ENCODE peak calls at places on chromosomes 12 and 14, in four cellular contexts. A is ascending aorta; P is effector memory CD4-positive, alpha-beta T cell; M is A673. Q is an unnamed sample. For H3K4me1, the result is how much of the 10 kb centered on the place peaks cover.

GRCh38 chr12:70798016-70798768 is 122.3 kb downstream of the PTPRR start:
- DNase-seq in A (no peak), P (no peak), M (no peak), Q (no peak)

GRCh38 chr12:111322336-111323250 is 46.3 kb downstream of the PHETA1 start:
- DNase-seq in A (no peak), P (no peak), M (no peak), Q (no peak)

GRCh38 chr14:69812725-69813124 is 15.7 kb upstream of the SLC10A1 start:
- DNase-seq in A (no peak), P (no peak), M (peak), Q (peak)

GRCh38 chr12:94689002-94689645 is 38.8 kb upstream of the TMCC3 start:
- DNase-seq in A (no peak), P (no peak), M (no peak), Q (no peak)

GRCh38 chr12:33988888-33989287 is 33.4 kb upstream of the ALG10 start:
- DNase-seq in A (no peak), P (no peak), M (peak), Q (no peak)

GRCh38 chr14:60093088-60093487 is 1.4 kb downstream of the PCNX4 start:
- DNase-seq in A (no peak), P (no peak), M (no peak), Q (no peak)

GRCh38 chr14:104968541-104969401 is 9.4 kb downstream of the AHNAK2 start:
- DNase-seq in A (no peak), P (no peak), M (peak), Q (no peak)

GRCh38 chr12:82833461-82833860 is 146.8 kb downstream of the TMTC2 start:
- DNase-seq in A (no peak), P (no peak), M (no peak), Q (no peak)

GRCh38 chr12:52715416-52715815 is 12.1 kb upstream of the KRT77 start:
- DNase-seq in A (no peak), P (no peak), M (no peak), Q (peak)

GRCh38 chr12:67720383-67720856 is 71.9 kb downstream of the DYRK2 start:
- DNase-seq in A (no peak), P (no peak), M (peak), Q (peak)

GRCh38 chr14:31411218-31411727 is 9.1 kb downstream of the HEATR5A start:
- DNase-seq in A (no peak), P (no peak), M (no peak), Q (no peak)

GRCh38 chr12:40104461-40105264 is 1.2 kb downstream of the SLC2A13 start:
- DNase-seq in A (no peak), P (no peak), M (peak), Q (no peak)

GRCh38 chr14:95063391-95063790 is 93.9 kb downstream of the DICER1 start:
- DNase-seq in A (no peak), P (no peak), M (no peak), Q (no peak)

GRCh38 chr14:69879175-69880047 is at the start of gene SMOC1:
- DNase-seq in A (no peak), P (no peak), M (peak), Q (no peak)

GRCh38 chr14:68628605-68629310 is 164.1 kb downstream of the ZFP36L1 start:
- DNase-seq in A (no peak), P (peak), M (no peak), Q (peak)

GRCh38 chr12:86484473-86484872 is 228.3 kb upstream of the MGAT4C start:
- DNase-seq in A (no peak), P (no peak), M (no peak), Q (no peak)

GRCh38 chr14:63909984-63910383 is 57.2 kb downstream of the SYNE2 start:
- DNase-seq in A (no peak), P (no peak), M (no peak), Q (no peak)

GRCh38 chr14:33676135-33676566 is 274.7 kb downstream of the EGLN3 start:
- DNase-seq in A (no peak), P (no peak), M (peak), Q (peak)

GRCh38 chr12:107560906-107561285 is 124.7 kb upstream of the PWP1 start:
- DNase-seq in A (no peak), P (no peak), M (no peak), Q (no peak)

GRCh38 chr12:24922109-24922508 is 26.8 kb downstream of the BCAT1 start:
- DNase-seq in A (no peak), P (no peak), M (no peak), Q (no peak)

GRCh38 chr12:113002155-113002554 is 23.8 kb downstream of the OAS2 start:
- DNase-seq in A (no peak), P (no peak), M (no peak), Q (no peak)

GRCh38 chr14:98198385-98198784 is 1073.6 kb downstream of the BCL11B start:
- DNase-seq in A (no peak), P (peak), M (no peak), Q (no peak)

GRCh38 chr12:130041983-130042812 is 120.1 kb upstream of the FZD10 start:
- DNase-seq in A (no peak), P (no peak), M (no peak), Q (no peak)

GRCh38 chr14:23186913-23187654 is 3.6 kb upstream of the SLC7A8 start:
- DNase-seq in A (no peak), P (no peak), M (peak), Q (peak)

GRCh38 chr14:58731465-58732330 is 93.9 kb downstream of the DACT1 start:
- DNase-seq in A (no peak), P (no peak), M (peak), Q (no peak)

GRCh38 chr14:99476864-99477263 is 3.8 kb downstream of the SETD3 start:
- DNase-seq in A (no peak), P (no peak), M (no peak), Q (no peak)

GRCh38 chr14:22225526-22226133 is 363.4 kb downstream of the DAD1 start:
- DNase-seq in A (no peak), P (no peak), M (no peak), Q (no peak)

GRCh38 chr14:35231207-35231755 is 60.9 kb upstream of the PSMA6 start:
- DNase-seq in A (no peak), P (no peak), M (peak), Q (no peak)

GRCh38 chr12:89817501-89818226 is 109.0 kb upstream of the ATP2B1 start:
- DNase-seq in A (no peak), P (no peak), M (no peak), Q (no peak)

GRCh38 chr14:105529506-105530445 is 3.4 kb downstream of the TMEM121 start:
- DNase-seq in A (no peak), P (no peak), M (no peak), Q (no peak)

GRCh38 chr14:75800792-75801191 is 139.7 kb downstream of the TTLL5 start:
- DNase-seq in A (no peak), P (no peak), M (no peak), Q (peak)

GRCh38 chr14:81314443-81315175 is 85.5 kb downstream of the STON2 start:
- DNase-seq in A (no peak), P (no peak), M (no peak), Q (no peak)

GRCh38 chr12:52627395-52628110 is 9.2 kb upstream of the KRT73 start:
- DNase-seq in A (no peak), P (no peak), M (no peak), Q (no peak)

GRCh38 chr12:94098466-94098865 is 49.9 kb upstream of the PLXNC1 start:
- DNase-seq in A (no peak), P (no peak), M (no peak), Q (no peak)

GRCh38 chr12:46839232-46839631 is 13.4 kb upstream of the SLC38A4 start:
- DNase-seq in A (no peak), P (no peak), M (no peak), Q (no peak)

DNA sequence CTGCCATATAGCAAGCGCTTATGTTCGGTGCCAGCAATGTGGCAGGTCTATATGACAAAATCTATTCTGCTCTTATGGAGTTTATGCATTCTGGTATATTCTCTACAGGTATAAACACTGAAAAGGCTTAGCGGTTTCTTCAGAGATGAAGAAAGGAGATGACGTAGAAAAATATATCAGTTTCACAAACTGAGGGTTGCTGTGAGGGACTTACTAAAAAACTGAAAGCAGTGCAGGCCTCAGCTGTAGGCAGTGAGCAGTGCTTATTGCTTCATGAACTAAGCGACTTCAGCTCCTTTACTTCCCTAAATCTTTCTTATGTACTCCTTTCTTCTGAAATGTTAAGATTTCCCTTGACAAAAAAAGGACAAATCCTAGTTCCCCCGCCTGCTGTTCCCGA is 4.5 kb downstream of the DDX47 start:
- DNase-seq in A (no peak), P (no peak), M (no peak), Q (no peak)
- H3K4me1 ChIP-seq in A (under half), P (under half), M (under half), Q (half or more)

DNA sequence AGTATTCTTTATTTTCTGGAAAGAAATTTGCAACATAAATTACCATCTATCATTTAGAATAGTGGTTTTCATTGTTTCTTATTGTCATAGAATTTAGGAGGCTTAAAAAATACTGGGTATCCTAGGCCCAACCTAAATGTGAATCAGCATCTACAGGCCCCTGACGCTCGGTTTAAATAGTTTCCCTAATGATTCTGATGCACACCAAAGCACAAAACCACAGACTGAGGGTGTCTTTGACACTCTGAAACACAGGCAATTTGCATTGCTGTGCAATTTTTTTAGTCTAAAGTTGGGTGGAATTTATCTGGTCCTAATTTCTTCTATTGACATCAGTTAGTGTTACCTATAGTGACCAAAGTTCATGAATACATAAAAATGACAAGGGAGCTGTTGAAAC is 87.6 kb upstream of the SSTR1 start:
- DNase-seq in A (no peak), P (no peak), M (no peak), Q (no peak)
- H3K4me1 ChIP-seq in A (under half), P (under half), M (under half), Q (under half)

GRCh38 chr12:92299344-92299743 is 153.7 kb upstream of the BTG1 start:
- DNase-seq in A (no peak), P (no peak), M (no peak), Q (no peak)
- H3K4me1 ChIP-seq in A (under half), P (under half), M (under half), Q (under half)

GRCh38 chr12:56720696-56721615 is 4.1 kb downstream of the NACA start:
- DNase-seq in A (no peak), P (no peak), M (no peak), Q (no peak)

GRCh38 chr12:56723889-56724659 is 1.0 kb downstream of the NACA start:
- DNase-seq in A (no peak), P (no peak), M (peak), Q (no peak)

GRCh38 chr12:56723352-56723751 is 1.7 kb downstream of the NACA start:
- DNase-seq in A (no peak), P (no peak), M (no peak), Q (no peak)

GRCh38 chr12:56722832-56723231 is 2.3 kb downstream of the NACA start:
- DNase-seq in A (no peak), P (no peak), M (no peak), Q (no peak)

GRCh38 chr12:56721721-56722120 is 3.4 kb downstream of the NACA start:
- DNase-seq in A (no peak), P (no peak), M (no peak), Q (no peak)
- H3K4me1 ChIP-seq in A (under half), P (under half), M (half or more), Q (under half)

DNA sequence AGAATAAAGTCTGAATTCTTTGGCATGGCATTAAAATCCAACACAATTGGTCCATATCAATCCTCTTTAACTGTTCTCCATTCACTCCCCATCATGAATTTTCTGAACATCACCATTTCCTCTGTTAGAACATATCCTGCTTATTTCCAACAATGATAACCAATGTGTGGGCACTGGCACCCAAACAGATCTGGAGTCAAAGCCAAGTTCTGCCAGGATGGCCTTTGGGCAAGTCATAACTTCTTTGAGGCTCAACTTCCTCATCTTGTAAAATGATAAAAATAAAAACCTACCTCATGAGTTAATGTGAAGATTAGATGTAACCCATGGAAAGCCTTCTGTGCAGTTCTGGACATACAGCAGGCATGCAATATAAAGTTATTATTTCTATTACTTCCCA is 12.5 kb downstream of the PAWR start:
- DNase-seq in A (no peak), P (no peak), M (no peak), Q (no peak)
- H3K4me1 ChIP-seq in A (under half), P (under half), M (under half), Q (under half)

GRCh38 chr14:73744175-73744867 is 30.1 kb upstream of the PNMA1 start:
- DNase-seq in A (no peak), P (no peak), M (no peak), Q (no peak)

GRCh38 chr14:73742520-73743238 is 28.5 kb upstream of the PNMA1 start:
- DNase-seq in A (no peak), P (no peak), M (no peak), Q (no peak)

GRCh38 chr14:73744874-73745529 is 30.8 kb upstream of the PNMA1 start:
- DNase-seq in A (no peak), P (no peak), M (no peak), Q (no peak)

GRCh38 chr14:73741876-73742519 is 27.8 kb upstream of the PNMA1 start:
- DNase-seq in A (no peak), P (no peak), M (peak), Q (no peak)

GRCh38 chr14:73743431-73743931 is 29.3 kb upstream of the PNMA1 start:
- DNase-seq in A (no peak), P (peak), M (no peak), Q (no peak)
- H3K4me1 ChIP-seq in A (half or more), P (half or more), M (half or more), Q (half or more)

DNA sequence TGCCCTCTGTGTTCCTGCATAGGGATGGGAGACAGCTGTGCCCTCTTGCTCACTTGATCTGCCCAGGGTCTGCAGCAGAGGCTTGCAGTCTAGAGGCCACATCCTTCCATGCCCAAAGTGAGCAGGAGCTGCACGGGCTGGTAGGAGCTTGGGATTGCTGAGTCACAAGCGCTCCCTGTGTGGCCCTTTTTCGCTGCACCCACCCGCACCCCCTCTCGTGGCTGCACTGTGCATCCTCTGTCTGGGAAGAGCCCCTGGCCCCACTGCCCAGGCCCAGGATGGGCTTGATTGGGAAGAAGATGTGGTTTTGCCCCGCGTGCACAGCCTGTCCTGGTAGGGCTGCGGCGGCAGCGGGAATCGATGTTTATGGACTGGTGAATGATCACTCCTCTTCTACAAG is 192.4 kb downstream of the TSPAN9 start:
- DNase-seq in A (no peak), P (no peak), M (no peak), Q (no peak)
- H3K4me1 ChIP-seq in A (under half), P (under half), M (under half), Q (under half)

GRCh38 chr12:116060765-116061164 is 216.7 kb downstream of the MED13L start:
- DNase-seq in A (no peak), P (no peak), M (peak), Q (no peak)
- H3K4me1 ChIP-seq in A (under half), P (under half), M (under half), Q (under half)

DNA sequence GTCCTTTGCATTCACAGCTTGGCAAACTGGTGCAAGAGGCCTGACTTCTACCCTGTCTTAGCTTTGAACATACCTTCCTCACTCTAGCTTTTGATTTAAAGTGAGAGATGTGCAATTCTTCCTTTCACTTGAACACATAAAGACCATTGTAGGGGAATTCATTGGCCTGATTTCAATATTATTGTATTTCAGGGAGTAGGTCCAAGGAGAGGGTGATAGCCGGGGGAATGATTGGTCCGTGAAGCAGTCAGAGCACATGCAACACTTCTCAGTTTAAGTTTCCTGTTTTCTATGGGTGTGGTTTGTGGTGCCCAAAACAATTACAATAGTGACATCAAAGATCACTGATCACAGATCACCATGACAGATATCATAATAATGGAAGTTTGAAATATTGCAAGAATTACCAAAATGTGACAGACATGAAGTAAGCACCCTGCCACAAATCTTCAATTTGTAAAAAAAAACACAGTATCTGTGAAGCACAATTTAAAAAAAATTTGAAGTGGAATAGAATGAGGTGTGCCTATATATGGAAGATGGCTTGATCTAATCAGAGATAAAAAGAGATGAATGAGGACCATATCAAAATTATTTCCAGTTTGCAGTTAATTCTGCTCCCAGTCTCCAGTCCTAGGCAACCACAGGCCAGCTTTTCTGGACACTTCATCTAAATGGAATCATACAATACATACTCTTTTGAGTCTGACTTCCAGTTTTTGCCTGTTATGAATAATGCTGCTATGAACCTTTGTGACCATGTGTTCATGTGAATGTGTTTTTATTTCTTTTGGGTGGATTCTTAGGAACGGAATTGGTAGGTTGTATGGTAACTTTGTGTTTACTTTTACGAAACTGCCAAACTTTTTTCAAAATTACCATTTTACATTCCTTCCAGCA is 23.2 kb downstream of the BORCS5 start:
- DNase-seq in A (no peak), P (peak), M (no peak), Q (no peak)
- H3K4me1 ChIP-seq in A (under half), P (under half), M (under half), Q (under half)